ENCODE peak calls at places on chromosomes 13 and 19, in five cellular contexts. X, P, A, Z and S are unnamed samples. For H3K9me3, the result is how much of the 10 kb centered on the place peaks cover.

GRCh38 chr19:4547303-4548237 is 7.7 kb upstream of the LRG1 start:
- DNase-seq in X (peak), P (peak), A (no peak), Z (no peak), S (no peak)

GRCh38 chr19:3881272-3882040 is 971 bp downstream of the ATCAY start:
- DNase-seq in X (no peak), P (no peak), A (no peak), Z (no peak), S (peak)

GRCh38 chr13:80338781-80339577 is 1.9 kb downstream of the SPRY2 start:
- DNase-seq in X (peak), P (peak), A (no peak), Z (peak), S (peak)

GRCh38 chr13:44108345-44108858 is 228.7 kb downstream of the LACC1 start:
- DNase-seq in X (no peak), P (no peak), A (no peak), Z (peak), S (no peak)

GRCh38 chr19:46426035-46426505 is 2.7 kb downstream of the PNMA8C start:
- DNase-seq in X (no peak), P (no peak), A (no peak), Z (no peak), S (no peak)

GRCh38 chr19:51576850-51577249 is 5.8 kb downstream of the ZNF175 start:
- DNase-seq in X (no peak), P (no peak), A (no peak), Z (no peak), S (no peak)

GRCh38 chr19:45187421-45188100 is 9.0 kb downstream of the BLOC1S3 start:
- DNase-seq in X (no peak), P (peak), A (no peak), Z (no peak), S (peak)

GRCh38 chr19:46999377-46999776 is 20.3 kb upstream of the NPAS1 start:
- DNase-seq in X (no peak), P (no peak), A (no peak), Z (no peak), S (peak)

GRCh38 chr19:38145627-38146026 is 78.4 kb downstream of the DPF1 start:
- DNase-seq in X (no peak), P (no peak), A (no peak), Z (no peak), S (no peak)

GRCh38 chr13:51270606-51271005 is 48.4 kb downstream of the FAM124A start:
- DNase-seq in X (no peak), P (no peak), A (no peak), Z (no peak), S (no peak)

GRCh38 chr19:42563352-42564210 is 31.1 kb downstream of the CEACAM8 start:
- DNase-seq in X (no peak), P (peak), A (no peak), Z (no peak), S (peak)

GRCh38 chr19:40600086-40600917 is 867 bp upstream of the LTBP4 start:
- DNase-seq in X (peak), P (no peak), A (no peak), Z (peak), S (peak)

GRCh38 chr13:65921933-65922332 is 1308.2 kb downstream of the PCDH9 start:
- DNase-seq in X (no peak), P (peak), A (no peak), Z (no peak), S (no peak)

GRCh38 chr13:113916330-113916815 is 52.5 kb upstream of the GAS6 start:
- DNase-seq in X (no peak), P (peak), A (no peak), Z (peak), S (no peak)

GRCh38 chr19:51012661-51013190 is 6.8 kb downstream of the KLK10 start:
- DNase-seq in X (no peak), P (no peak), A (no peak), Z (no peak), S (peak)

GRCh38 chr19:5130371-5131030 is 161.6 kb downstream of the KDM4B start:
- DNase-seq in X (peak), P (no peak), A (peak), Z (no peak), S (no peak)

GRCh38 chr13:20388184-20388583 is 137.5 kb downstream of the CRYL1 start:
- DNase-seq in X (no peak), P (no peak), A (no peak), Z (no peak), S (peak)

GRCh38 chr13:32216281-32216680 is 98.9 kb downstream of the ZAR1L start:
- DNase-seq in X (no peak), P (no peak), A (no peak), Z (no peak), S (no peak)

GRCh38 chr13:33577037-33577436 is 240.9 kb upstream of the RFC3 start:
- DNase-seq in X (no peak), P (peak), A (no peak), Z (no peak), S (no peak)

GRCh38 chr13:23865065-23865464 is 24.1 kb downstream of the MIPEP start:
- DNase-seq in X (no peak), P (no peak), A (no peak), Z (no peak), S (no peak)

GRCh38 chr13:80340643-80341097 is 256 bp downstream of the SPRY2 start:
- DNase-seq in X (no peak), P (no peak), A (no peak), Z (no peak), S (no peak)

GRCh38 chr19:1069009-1069779 is 2.2 kb downstream of the ARHGAP45 start:
- DNase-seq in X (peak), P (no peak), A (peak), Z (peak), S (no peak)

GRCh38 chr19:1072371-1073015 is 5.5 kb downstream of the ARHGAP45 start:
- DNase-seq in X (no peak), P (no peak), A (no peak), Z (no peak), S (no peak)

GRCh38 chr19:1070576-1070930 is 3.6 kb downstream of the ARHGAP45 start:
- DNase-seq in X (peak), P (peak), A (no peak), Z (no peak), S (no peak)

GRCh38 chr19:1073063-1073955 is 6.3 kb downstream of the ARHGAP45 start:
- DNase-seq in X (peak), P (no peak), A (no peak), Z (no peak), S (no peak)

GRCh38 chr19:1070931-1071791 is 4.2 kb downstream of the ARHGAP45 start:
- DNase-seq in X (peak), P (peak), A (no peak), Z (no peak), S (no peak)
- H3K4me3 ChIP-seq in X (no peak), P (no peak), A (no peak), Z (peak), S (no peak)

GRCh38 chr19:57572415-57572947 is 6.2 kb downstream of the ZNF416 start:
- DNase-seq in X (no peak), P (no peak), A (no peak), Z (no peak), S (peak)

GRCh38 chr19:57563547-57563946 is 3.9 kb upstream of the ZNF550 start:
- DNase-seq in X (no peak), P (no peak), A (no peak), Z (no peak), S (no peak)

GRCh38 chr19:57570707-57571106 is 8.0 kb downstream of the ZNF416 start:
- DNase-seq in X (no peak), P (no peak), A (no peak), Z (no peak), S (no peak)

DNA sequence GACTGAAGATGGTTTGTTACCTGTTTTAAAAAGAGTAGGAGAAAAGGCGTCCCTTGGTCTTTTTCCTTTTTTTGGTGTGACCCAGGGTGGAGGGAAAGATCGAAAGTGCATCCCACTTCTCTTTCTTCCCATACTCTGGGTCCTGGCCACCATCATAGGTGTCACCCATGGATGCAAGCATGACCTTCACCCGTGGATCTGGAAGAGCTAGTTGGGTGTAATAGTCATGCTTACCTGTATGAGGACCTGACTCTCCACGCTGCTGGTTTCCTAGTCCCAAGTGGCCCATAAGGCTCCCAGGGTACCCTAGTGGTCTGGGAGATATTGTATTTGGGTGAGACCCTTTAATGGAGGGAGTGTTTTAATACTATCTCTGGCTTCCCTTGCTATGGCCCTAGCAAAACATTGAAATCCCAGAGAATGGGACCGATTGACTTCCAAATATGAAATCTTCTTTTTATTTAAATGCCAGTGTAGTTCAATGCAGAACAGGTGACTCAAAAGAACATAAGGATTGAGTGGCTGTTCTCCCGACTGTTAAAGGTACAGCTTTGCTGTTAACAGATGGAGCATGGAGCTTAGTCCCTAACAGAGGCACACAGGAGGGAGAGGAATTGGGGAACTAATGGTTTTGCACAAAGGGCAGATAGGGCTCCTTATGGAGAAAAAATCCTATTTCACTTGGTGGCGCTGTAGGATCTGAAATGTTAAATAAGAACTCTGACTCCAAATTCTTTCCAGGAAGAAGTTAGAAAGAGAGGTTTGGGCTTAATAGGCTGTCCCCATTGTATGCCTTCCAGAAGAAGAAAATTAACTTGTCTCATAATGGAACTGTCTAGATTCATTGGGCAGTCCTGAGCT is 7.0 kb upstream of the ZNF550 start:
- DNase-seq in X (no peak), P (peak), A (no peak), Z (no peak), S (no peak)
- H3K9me3 ChIP-seq in X (half or more), P (half or more), A (under half), Z (half or more), S (under half)

GRCh38 chr19:13986348-13986904 is 19.7 kb downstream of the RFX1 start:
- DNase-seq in X (peak), P (no peak), A (peak), Z (peak), S (peak)
- H3K4me3 ChIP-seq in X (no peak), P (no peak), A (peak), Z (peak), S (peak)

GRCh38 chr13:47945738-47946137 is 55.3 kb downstream of the SUCLA2 start:
- DNase-seq in X (no peak), P (peak), A (no peak), Z (no peak), S (no peak)
- H3K9me3 ChIP-seq in X (under half), P (under half), A (under half), Z (under half), S (under half)

DNA sequence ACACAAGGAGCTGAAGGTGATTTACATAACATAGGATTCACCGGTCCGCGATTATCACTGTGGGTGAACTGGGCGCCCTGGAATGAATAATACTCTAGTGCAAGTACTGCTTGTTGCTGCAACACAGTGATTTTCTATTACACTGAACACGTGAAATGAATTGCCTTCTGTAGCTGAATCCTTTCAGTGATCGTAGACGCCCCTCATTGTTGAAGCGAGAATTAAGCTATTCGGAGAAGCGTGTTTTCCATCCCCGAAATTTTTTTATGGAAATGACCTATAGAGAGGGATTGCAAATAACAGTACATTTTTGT is 2.7 kb upstream of the MAB21L1 start:
- DNase-seq in X (no peak), P (peak), A (no peak), Z (no peak), S (no peak)
- H3K4me3 ChIP-seq in X (no peak), P (no peak), A (no peak), Z (no peak), S (no peak)

GRCh38 chr19:15022752-15023151 is 26.5 kb upstream of the CASP14 start:
- DNase-seq in X (peak), P (no peak), A (no peak), Z (no peak), S (no peak)
- H3K9me3 ChIP-seq in X (under half), P (under half), A (under half), Z (under half), S (under half)